ENCODE peak calls at places on chromosomes 7 and 10, in five cellular contexts. N is WERI-Rb-1, E is tibial nerve, B is heart right ventricle, A is psoas muscle. R is an unnamed sample.

GRCh38 chr10:70657036-70657435 is 15.3 kb upstream of the ADAMTS14 start:
- DNase-seq in E (no peak), A (no peak), N (no peak), B (no peak), R (no peak)

GRCh38 chr10:119688033-119688508 is 36.9 kb downstream of the BAG3 start:
- DNase-seq in E (no peak), N (no peak), A (no peak), B (no peak), R (peak)

GRCh38 chr7:111763221-111763791 is 201.0 kb upstream of the IMMP2L start:
- DNase-seq in E (no peak), B (no peak), N (peak), A (no peak), R (peak)

GRCh38 chr7:125020801-125021200 is 91.2 kb upstream of the POT1 start:
- DNase-seq in N (no peak), B (no peak), E (no peak), A (no peak), R (no peak)

GRCh38 chr7:140231779-140232491 is 55.2 kb upstream of the KDM7A start:
- DNase-seq in N (no peak), E (no peak), B (no peak), A (no peak), R (no peak)

GRCh38 chr7:1531263-1531978 is 919 bp downstream of the MAFK start:
- DNase-seq in N (no peak), A (peak), E (no peak), B (peak), R (peak)

GRCh38 chr7:106542550-106543220 is 118.3 kb downstream of the CCDC71L start:
- DNase-seq in E (peak), B (peak), N (peak), A (peak), R (peak)

GRCh38 chr10:12590682-12591642 is 241.6 kb downstream of the CAMK1D start:
- DNase-seq in N (no peak), A (no peak), E (no peak), B (no peak), R (no peak)

GRCh38 chr7:75599244-75599771 is 107.2 kb downstream of the SPDYE5 start:
- DNase-seq in E (no peak), N (no peak), A (no peak), B (no peak), R (peak)

GRCh38 chr10:97640868-97641811 is 669 bp downstream of the PI4K2A start:
- DNase-seq in N (peak), E (no peak), A (peak), B (no peak), R (peak)

GRCh38 chr10:110717830-110718595 is 73.9 kb downstream of the RBM20 start:
- DNase-seq in B (peak), A (no peak), N (no peak), E (no peak), R (peak)

GRCh38 chr10:36465604-36466379 is 659.6 kb upstream of the ANKRD30A start:
- DNase-seq in A (no peak), N (no peak), E (no peak), B (no peak), R (no peak)

GRCh38 chr7:130488376-130489139 is 3.3 kb upstream of the MEST start:
- DNase-seq in E (no peak), N (no peak), B (no peak), A (no peak), R (no peak)

GRCh38 chr10:69329721-69330178 is 51.5 kb downstream of the HK1 start:
- DNase-seq in B (no peak), N (no peak), A (no peak), E (no peak), R (no peak)

GRCh38 chr7:5523052-5523711 is 99.5 kb upstream of the TNRC18 start:
- DNase-seq in B (no peak), E (no peak), A (no peak), N (no peak), R (peak)

GRCh38 chr7:35760082-35760770 is 40.6 kb upstream of the SEPTIN7 start:
- DNase-seq in A (no peak), B (no peak), E (no peak), N (no peak), R (no peak)

GRCh38 chr10:109912335-109913282 is 10.7 kb downstream of the XPNPEP1 start:
- DNase-seq in A (no peak), E (no peak), N (no peak), B (no peak), R (no peak)

GRCh38 chr7:98194672-98195457 is 16.4 kb upstream of the BHLHA15 start:
- DNase-seq in A (no peak), B (no peak), N (no peak), E (no peak), R (no peak)

GRCh38 chr10:21281765-21282484 is 243.6 kb downstream of the SKIDA1 start:
- DNase-seq in N (no peak), A (no peak), B (no peak), E (no peak), R (no peak)
- H3K4me3 ChIP-seq in N (no peak), A (no peak), B (no peak), E (no peak), R (no peak)

GRCh38 chr7:54674891-54675290 is 84.1 kb downstream of the SEC61G start:
- DNase-seq in E (no peak), N (no peak), B (no peak), A (no peak), R (no peak)
- H3K4me3 ChIP-seq in E (no peak), N (no peak), B (no peak), A (no peak), R (no peak)

GRCh38 chr10:24756283-24756682 is 32.6 kb upstream of the ARHGAP21 start:
- DNase-seq in N (peak), B (no peak), E (no peak), A (no peak), R (no peak)
- H3K4me3 ChIP-seq in N (no peak), B (no peak), E (no peak), A (no peak), R (no peak)

DNA sequence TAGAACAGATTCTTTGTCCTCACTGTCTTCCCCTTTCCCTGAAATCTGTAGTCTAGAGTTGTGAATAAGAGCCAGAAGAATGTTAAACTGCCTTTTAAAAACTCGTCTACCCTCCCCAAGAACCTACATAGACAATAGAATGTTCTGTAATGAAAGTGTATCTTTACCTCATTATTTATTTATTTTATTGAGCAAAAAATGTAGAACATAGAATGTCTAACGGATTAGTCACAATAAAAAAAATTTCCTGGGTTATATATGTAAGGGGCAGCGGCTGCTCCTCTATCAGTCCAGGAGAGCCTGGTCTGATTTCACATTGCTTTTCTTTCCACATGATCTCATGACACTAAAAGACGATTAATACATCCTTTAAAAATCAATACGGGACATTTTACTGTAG is 135.7 kb downstream of the SDK1 start:
- DNase-seq in N (no peak), A (no peak), E (no peak), B (no peak), R (no peak)
- H3K4me3 ChIP-seq in N (no peak), A (no peak), E (no peak), B (no peak), R (no peak)

GRCh38 chr7:47587389-47587788 is 5.5 kb upstream of the TNS3 start:
- DNase-seq in A (no peak), B (no peak), N (no peak), E (no peak), R (no peak)
- H3K4me3 ChIP-seq in A (no peak), B (no peak), N (no peak), E (no peak), R (no peak)

R was measured in BE2C.